ENCODE peak calls at places on chromosomes 4 and X, in seven cellular contexts. A is activated B cell treated with CpG ODN at 0.5 μM for 24 hours, Z is suprapubic skin, R is fibroblast of mammary gland, S is H9, D is HepG2, C is kidney. W is an unnamed sample.

GRCh38 chr4:113869743-113870375 is 108.3 kb upstream of the CAMK2D start:
- DNase-seq in S (no peak), D (no peak), R (peak), C (no peak), A (peak), Z (no peak), W (no peak)

GRCh38 chrX:24023972-24024664 is 2.9 kb downstream of the KLHL15 start:
- DNase-seq in C (no peak), A (no peak), R (peak), Z (no peak), S (no peak), D (no peak), W (no peak)

GRCh38 chr4:89056292-89056952 is 563 bp downstream of the FAM13A start:
- DNase-seq in R (no peak), D (no peak), C (no peak), Z (no peak), S (no peak), A (no peak), W (no peak)

GRCh38 chr4:24003476-24003875 is 113.6 kb upstream of the PPARGC1A start:
- DNase-seq in Z (no peak), D (no peak), A (no peak), C (no peak), S (no peak), R (no peak), W (no peak)

GRCh38 chrX:90617710-90618325 is 696.1 kb downstream of the TGIF2LX start:
- DNase-seq in A (no peak), C (peak), Z (no peak), R (no peak), S (no peak), D (no peak), W (no peak)

GRCh38 chr4:159103406-159104131 is 690 bp downstream of the RAPGEF2 start:
- DNase-seq in R (peak), A (peak), D (no peak), Z (peak), C (peak), S (peak), W (peak)

GRCh38 chr4:144615182-144615581 is 30.8 kb upstream of the HHIP start:
- DNase-seq in S (no peak), A (no peak), D (no peak), C (no peak), R (peak), Z (no peak), W (peak)

GRCh38 chr4:13912966-13913365 is 285.4 kb upstream of the BOD1L1 start:
- DNase-seq in R (peak), S (no peak), A (no peak), C (no peak), D (no peak), Z (no peak), W (peak)

GRCh38 chr4:42574873-42575272 is 82.0 kb downstream of the ATP8A1 start:
- DNase-seq in S (no peak), A (no peak), R (no peak), C (no peak), Z (no peak), D (no peak), W (no peak)

GRCh38 chr4:168264903-168265302 is 53.6 kb downstream of the DDX60 start:
- DNase-seq in Z (no peak), C (no peak), R (no peak), S (no peak), D (no peak), A (no peak), W (no peak)

GRCh38 chrX:13888284-13888683 is 71.4 kb upstream of the GPM6B start:
- DNase-seq in S (no peak), A (no peak), Z (no peak), D (no peak), R (no peak), C (no peak), W (no peak)

GRCh38 chr4:169030575-169030982 is 20.5 kb upstream of the CBR4 start:
- DNase-seq in R (peak), D (peak), Z (no peak), A (no peak), S (no peak), C (no peak), W (peak)

GRCh38 chr4:152680988-152681731 is 1.4 kb upstream of the TMEM154 start:
- DNase-seq in D (no peak), R (peak), A (no peak), S (no peak), C (no peak), Z (no peak), W (peak)

DNA sequence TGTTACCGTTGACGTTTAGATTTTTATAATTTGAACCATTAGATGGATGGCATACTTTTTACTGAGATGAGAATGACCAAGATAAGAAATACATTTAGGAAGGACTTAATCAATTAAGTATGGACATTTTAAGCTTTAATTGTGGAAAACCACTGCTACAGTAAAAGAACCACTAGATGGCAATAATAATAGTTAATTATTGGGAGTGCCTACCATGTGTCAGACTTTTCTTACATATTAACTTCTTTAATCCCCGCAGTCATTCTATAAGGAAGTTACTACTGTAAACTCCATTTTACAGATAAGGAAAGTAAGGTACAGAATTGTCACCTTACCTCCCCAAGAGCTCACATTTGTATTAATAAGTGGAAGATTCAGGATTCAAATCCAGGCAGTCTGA is 48.5 kb upstream of the MYOZ2 start:
- DNase-seq in D (no peak), S (no peak), Z (no peak), C (no peak), R (peak), A (no peak), W (no peak)
- TF ChIP-seq CTCF in D (no peak), S (no peak), Z (no peak), C (peak), R (peak), A (no peak), W (peak)

GRCh38 chr4:153794001-153794400 is 5.1 kb upstream of the SFRP2 start:
- DNase-seq in C (no peak), R (no peak), A (no peak), D (no peak), Z (no peak), S (no peak), W (no peak)

GRCh38 chr4:153792893-153793227 is 4.0 kb upstream of the SFRP2 start:
- DNase-seq in D (no peak), C (peak), S (peak), Z (no peak), A (no peak), R (no peak), W (no peak)

GRCh38 chr4:153790962-153791551 is 2.2 kb upstream of the SFRP2 start:
- DNase-seq in R (peak), D (no peak), S (peak), Z (no peak), A (no peak), C (peak), W (peak)

GRCh38 chr4:153789741-153790651 is 1.1 kb upstream of the SFRP2 start:
- DNase-seq in C (peak), Z (no peak), A (no peak), S (peak), D (no peak), R (peak), W (peak)

DNA sequence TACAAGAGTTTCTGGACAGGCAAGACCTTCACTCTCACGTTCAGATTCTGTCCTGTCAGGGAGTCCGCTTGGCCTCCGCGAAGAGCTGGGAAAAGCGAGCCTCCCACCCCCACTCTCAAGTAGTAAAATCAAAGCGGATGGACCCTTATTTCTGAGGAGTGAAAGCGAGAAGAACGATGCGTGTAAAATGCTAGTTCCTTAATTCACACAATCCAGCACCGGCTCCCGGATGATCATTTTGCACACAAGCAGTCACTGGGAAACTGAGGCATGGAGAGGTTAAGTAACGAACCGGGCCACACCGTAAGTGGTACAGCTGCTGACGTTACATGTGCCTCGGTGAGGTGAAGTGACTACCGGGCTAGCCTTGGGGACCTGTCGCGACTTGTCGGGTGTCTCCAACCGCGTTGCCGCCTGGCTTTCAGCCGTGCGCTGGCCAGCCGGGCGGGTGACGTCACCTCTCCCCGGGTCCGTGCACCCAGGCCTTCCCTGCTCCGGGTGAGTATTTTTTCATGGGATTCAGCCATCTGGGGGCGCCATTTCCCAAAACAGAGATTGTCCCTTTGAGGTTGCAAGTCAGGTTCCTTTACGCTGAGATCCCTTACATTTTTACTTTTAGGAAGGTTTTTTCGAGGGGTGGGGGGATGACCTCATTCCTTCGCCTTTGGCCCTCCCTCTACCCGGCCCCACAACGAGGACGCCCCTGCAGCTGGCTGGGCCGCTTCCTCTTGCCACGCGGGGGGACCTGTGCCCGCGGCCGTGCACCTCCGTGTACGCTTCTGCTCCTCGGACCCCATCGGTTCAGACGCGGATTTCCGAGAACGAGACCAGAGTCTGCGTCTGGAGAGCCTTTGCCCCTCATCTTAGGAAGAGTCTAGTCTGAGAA is 3.4 kb upstream of the SFRP2 start:
- DNase-seq in D (no peak), A (no peak), R (peak), Z (peak), C (peak), S (peak), W (peak)
- TF ChIP-seq CTCF in D (no peak), A (no peak), R (peak), Z (no peak), C (no peak), S (peak), W (peak)

GRCh38 chr4:174871407-174871806 is 42.4 kb upstream of the GLRA3 start:
- DNase-seq in S (no peak), R (no peak), D (no peak), Z (no peak), C (no peak), A (no peak), W (no peak)

GRCh38 chr4:174874898-174875297 is 43.3 kb upstream of the ADAM29 start:
- DNase-seq in A (no peak), S (no peak), Z (no peak), R (no peak), C (no peak), D (no peak), W (no peak)

GRCh38 chr4:174870311-174870710 is 41.3 kb upstream of the GLRA3 start:
- DNase-seq in A (no peak), D (no peak), S (no peak), C (no peak), Z (no peak), R (no peak), W (no peak)

GRCh38 chr4:174869334-174869733 is 40.3 kb upstream of the GLRA3 start:
- DNase-seq in R (peak), S (no peak), C (peak), Z (no peak), A (no peak), D (no peak), W (no peak)

DNA sequence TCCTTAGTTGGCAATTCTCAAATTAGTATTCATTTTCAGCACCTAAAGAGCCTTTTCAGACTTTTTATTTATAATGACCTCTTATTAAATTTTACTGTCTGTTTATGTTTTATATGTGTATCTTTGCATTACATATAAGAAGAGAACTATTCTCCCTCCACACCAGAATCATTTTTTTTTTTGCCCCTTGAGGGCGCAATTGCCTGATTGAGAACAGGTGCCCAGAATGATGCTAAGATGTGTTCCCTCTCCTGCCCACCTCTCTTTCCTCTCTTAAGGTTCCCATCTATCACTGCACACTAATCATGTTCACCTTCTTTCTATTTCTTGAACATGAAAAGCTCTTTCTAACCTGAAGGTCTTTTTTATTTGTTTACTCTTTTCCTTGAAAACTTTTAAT is 44.2 kb upstream of the ADAM29 start:
- DNase-seq in D (no peak), A (no peak), S (no peak), R (peak), C (no peak), Z (no peak), W (no peak)
- TF ChIP-seq CTCF in D (no peak), A (no peak), S (peak), R (peak), C (no peak), Z (no peak), W (no peak)

GRCh38 chr4:2436301-2436700 is 17.5 kb downstream of the CFAP99 start:
- DNase-seq in Z (no peak), C (no peak), S (no peak), A (no peak), R (peak), D (no peak), W (peak)
- TF ChIP-seq CTCF in Z (no peak), C (no peak), S (peak), A (no peak), R (peak), D (peak), W (peak)

DNA sequence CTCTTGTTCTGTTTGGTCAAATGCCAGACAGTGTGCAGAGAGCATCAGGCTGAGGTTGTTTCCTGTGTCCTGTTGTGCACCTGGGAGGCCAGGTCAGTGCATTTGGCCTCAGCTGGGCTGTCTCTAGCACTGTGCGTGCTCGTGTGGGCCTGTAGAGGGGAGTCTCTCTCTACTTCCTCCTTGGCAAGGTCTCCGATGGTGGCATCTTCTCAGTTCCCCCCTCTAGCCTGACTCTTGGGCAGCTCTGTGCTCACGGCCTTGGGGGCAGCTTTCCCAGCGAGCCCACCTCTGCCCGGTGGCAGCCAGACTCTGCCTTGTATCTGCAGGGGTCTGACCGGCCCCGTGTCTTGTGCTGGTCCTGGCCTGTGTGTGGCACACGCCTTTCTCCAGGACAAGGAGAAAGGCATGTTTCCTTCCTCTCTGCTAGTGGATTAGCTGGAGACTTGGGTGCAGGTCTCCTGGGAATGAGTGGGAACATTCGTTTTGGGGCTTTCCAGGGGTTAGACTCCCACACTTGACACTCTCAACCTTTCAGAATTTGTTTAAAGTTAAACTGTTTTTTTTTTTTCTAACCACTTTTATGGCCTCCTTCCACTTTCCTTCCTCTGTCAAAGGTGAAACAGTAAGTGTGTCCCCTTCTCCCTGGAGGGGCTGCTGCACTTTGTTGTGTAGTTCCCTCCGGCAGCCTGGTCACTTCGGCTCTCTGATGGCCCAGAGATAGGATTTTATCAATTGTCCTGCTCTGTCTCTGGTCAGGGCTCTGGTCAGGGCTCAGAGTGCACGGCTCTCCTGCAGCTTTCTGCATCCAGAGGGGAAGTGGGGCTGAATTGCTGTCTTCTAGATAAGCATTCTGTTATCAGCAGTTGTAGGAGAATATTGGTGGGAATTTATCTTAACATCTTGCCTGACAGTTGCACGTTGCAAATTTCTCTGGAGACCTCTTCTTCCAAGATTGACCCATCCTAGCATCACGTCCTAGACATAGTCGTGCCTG is 62.5 kb downstream of the FAM193A start:
- DNase-seq in D (no peak), C (no peak), A (peak), S (peak), R (peak), Z (no peak), W (no peak)
- TF ChIP-seq CTCF in D (peak), C (peak), A (no peak), S (peak), R (no peak), Z (no peak), W (no peak)

DNA sequence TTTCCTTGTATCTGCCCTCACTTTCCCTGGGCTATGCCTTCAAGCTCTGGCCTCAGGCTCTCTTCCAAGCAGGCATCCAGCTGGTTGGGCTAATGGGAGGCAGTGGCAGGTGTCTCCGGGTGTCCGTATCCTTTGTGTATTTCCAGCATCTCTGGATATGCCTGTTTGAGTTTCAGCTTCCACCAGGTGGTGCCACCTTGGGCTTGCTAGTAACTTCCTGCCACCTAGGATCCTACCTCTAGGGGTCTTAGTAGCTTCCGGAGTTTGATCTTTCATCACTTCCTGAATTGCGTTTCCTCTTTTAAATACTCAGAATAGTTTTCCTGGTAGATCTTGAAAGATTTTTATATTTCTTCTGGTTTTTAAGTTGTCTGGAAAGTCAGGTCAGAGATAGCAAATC is 23.2 kb upstream of the ANOS1 start:
- DNase-seq in A (no peak), R (no peak), Z (no peak), S (no peak), D (no peak), C (no peak), W (no peak)
- TF ChIP-seq CTCF in A (no peak), R (no peak), Z (no peak), S (peak), D (no peak), C (no peak), W (no peak)

DNA sequence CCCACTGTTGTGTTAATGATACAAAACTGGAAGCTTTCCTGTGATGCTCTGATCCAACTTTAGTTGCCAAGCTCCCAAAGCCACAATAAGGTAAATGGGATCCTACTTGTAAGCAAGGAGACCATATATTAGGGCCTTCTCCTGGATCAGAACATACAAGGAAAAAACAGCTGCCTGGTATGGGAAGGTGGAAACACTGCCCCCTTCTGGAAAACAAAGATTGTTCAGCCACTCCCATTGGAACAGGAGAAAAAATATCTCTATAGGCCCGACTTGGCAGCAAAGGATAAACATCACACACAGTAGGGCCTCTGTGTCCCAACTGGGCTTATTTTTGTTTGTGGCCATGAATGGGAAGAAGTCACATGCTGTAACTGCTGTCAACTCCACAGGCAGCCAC is 166.5 kb downstream of the TBX22 start:
- DNase-seq in Z (no peak), R (no peak), D (no peak), S (peak), A (no peak), C (no peak), W (no peak)
- TF ChIP-seq CTCF in Z (no peak), R (peak), D (no peak), S (peak), A (no peak), C (no peak), W (no peak)

DNA sequence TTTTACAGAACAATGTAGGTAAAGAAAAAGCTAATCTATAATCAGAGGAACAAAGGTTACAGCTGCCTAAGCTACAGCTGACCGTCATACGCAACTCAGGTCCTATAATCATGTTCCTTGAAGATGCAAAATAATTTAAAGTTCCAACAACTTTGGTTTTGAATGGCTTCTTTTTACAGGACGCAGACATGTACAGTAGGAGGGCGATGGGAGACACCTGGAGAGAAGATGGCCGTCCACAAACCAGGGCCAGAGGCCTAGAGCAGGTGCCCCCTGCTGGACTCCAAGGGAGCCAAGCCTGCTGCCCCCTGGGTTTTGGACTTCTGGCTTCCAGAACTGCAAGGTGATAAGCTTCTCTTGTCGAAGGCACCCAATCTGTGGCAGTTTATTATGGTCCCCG is 10.6 kb downstream of the HGFAC start:
- DNase-seq in Z (no peak), A (no peak), S (peak), R (no peak), D (peak), C (peak), W (no peak)
- TF ChIP-seq CTCF in Z (no peak), A (no peak), S (peak), R (peak), D (peak), C (peak), W (peak)

GRCh38 chr4:4631150-4631549 is 89.3 kb upstream of the STX18 start:
- DNase-seq in C (no peak), R (no peak), Z (no peak), D (no peak), A (no peak), S (no peak), W (no peak)
- TF ChIP-seq CTCF in C (no peak), R (no peak), Z (no peak), D (no peak), A (no peak), S (no peak), W (no peak)

GRCh38 chr4:66946761-66947160 is 598.5 kb downstream of the CENPC start:
- DNase-seq in D (no peak), A (no peak), C (no peak), R (no peak), S (no peak), Z (no peak), W (no peak)

GRCh38 chr4:66949424-66949823 is 595.9 kb downstream of the CENPC start:
- DNase-seq in R (no peak), A (no peak), C (no peak), S (no peak), D (no peak), Z (no peak), W (no peak)
- TF ChIP-seq CTCF in R (no peak), A (no peak), C (no peak), S (no peak), D (no peak), Z (no peak), W (no peak)

W was measured in AG10803.